ENCODE peak calls at places on chromosomes 2 and 18, in four cellular contexts. B is AG09309, H is H1, D is dorsolateral prefrontal cortex. T is an unnamed sample.

GRCh38 chr2:105176429-105176828 is 65.1 kb upstream of the GPR45 start:
- DNase-seq in B (no peak), H (peak), D (no peak), T (no peak)

GRCh38 chr2:25707927-25708326 is 34.5 kb upstream of the DTNB start:
- DNase-seq in B (no peak), H (no peak), D (no peak), T (no peak)

GRCh38 chr2:136205615-136206014 is 87.7 kb upstream of the CXCR4 start:
- DNase-seq in B (no peak), H (no peak), D (no peak), T (no peak)

GRCh38 chr2:23828256-23828980 is 98.5 kb downstream of the ATAD2B start:
- DNase-seq in B (no peak), H (no peak), D (no peak), T (no peak)

GRCh38 chr2:85914916-85915315 is 26.1 kb upstream of the ST3GAL5 start:
- DNase-seq in B (no peak), H (no peak), D (no peak), T (no peak)

GRCh38 chr2:172101008-172101706 is 1.5 kb downstream of the DLX2 start:
- DNase-seq in B (no peak), H (peak), D (no peak), T (no peak)

GRCh38 chr2:7014201-7014640 is 97.0 kb downstream of the RNF144A start:
- DNase-seq in B (no peak), H (no peak), D (no peak), T (no peak)

GRCh38 chr2:129877795-129878775 is 101.4 kb upstream of the RAB6C start:
- DNase-seq in B (no peak), H (peak), D (peak), T (no peak)

GRCh38 chr2:128304715-128305554 is 13.7 kb downstream of the HS6ST1 start:
- DNase-seq in B (peak), H (no peak), D (no peak), T (no peak)

GRCh38 chr2:221380686-221381085 is 191.4 kb downstream of the EPHA4 start:
- DNase-seq in B (no peak), H (no peak), D (no peak), T (no peak)

GRCh38 chr2:9141706-9142460 is 64.7 kb upstream of the ASAP2 start:
- DNase-seq in B (no peak), H (no peak), D (no peak), T (no peak)

GRCh38 chr2:88214631-88215030 is 44.5 kb downstream of the THNSL2 start:
- DNase-seq in B (no peak), H (no peak), D (no peak), T (no peak)

GRCh38 chr2:158187908-158188307 is 86.2 kb downstream of the UPP2 start:
- DNase-seq in B (no peak), H (no peak), D (no peak), T (no peak)

GRCh38 chr2:122329266-122329665 is 573.8 kb downstream of the TSN start:
- DNase-seq in B (no peak), H (no peak), D (no peak), T (no peak)

GRCh38 chr2:29714333-29714732 is 207.1 kb downstream of the ALK start:
- DNase-seq in B (no peak), H (no peak), D (no peak), T (no peak)

GRCh38 chr18:74196220-74197119 is 48.1 kb downstream of the TIMM21 start:
- DNase-seq in B (no peak), H (no peak), D (no peak), T (peak)

GRCh38 chr2:53768233-53768542 is 584 bp downstream of the CHAC2 start:
- DNase-seq in B (no peak), H (no peak), D (no peak), T (no peak)

GRCh38 chr2:99956232-99957030 is 186.0 kb downstream of the AFF3 start:
- DNase-seq in B (no peak), H (no peak), D (no peak), T (no peak)

GRCh38 chr2:8315766-8316165 is 366.1 kb upstream of the ID2 start:
- DNase-seq in B (no peak), H (no peak), D (no peak), T (no peak)

GRCh38 chr18:70781860-70782453 is 493.1 kb downstream of the SOCS6 start:
- DNase-seq in B (no peak), H (peak), D (no peak), T (peak)

GRCh38 chr2:168559187-168559586 is 103.1 kb downstream of the CERS6 start:
- DNase-seq in B (no peak), H (no peak), D (no peak), T (no peak)

GRCh38 chr2:178205853-178206516 is 11.7 kb downstream of the OSBPL6 start:
- DNase-seq in B (no peak), H (no peak), D (no peak), T (no peak)

GRCh38 chr18:75898666-75899065 is 471.2 kb upstream of the SMIM21 start:
- DNase-seq in B (no peak), H (no peak), D (no peak), T (no peak)

GRCh38 chr18:21439453-21439852 is 161.1 kb downstream of the ESCO1 start:
- DNase-seq in B (peak), H (no peak), D (no peak), T (no peak)

GRCh38 chr2:145931836-145932352 is 1412.0 kb upstream of the ZEB2 start:
- DNase-seq in B (no peak), H (no peak), D (no peak), T (no peak)

GRCh38 chr18:13220326-13220991 is 1.9 kb downstream of the LDLRAD4 start:
- DNase-seq in B (no peak), H (no peak), D (no peak), T (no peak)

GRCh38 chr18:39305756-39306155 is 1740.2 kb upstream of the CELF4 start:
- DNase-seq in B (no peak), H (no peak), D (no peak), T (no peak)

GRCh38 chr2:46216213-46216612 is 81.0 kb upstream of the EPAS1 start:
- DNase-seq in B (peak), H (no peak), D (no peak), T (no peak)

GRCh38 chr2:151678849-151679248 is 55.4 kb downstream of the NEB start:
- DNase-seq in B (no peak), H (no peak), D (no peak), T (no peak)

GRCh38 chr2:84880645-84881521 is at the start of gene TRABD2A:
- DNase-seq in B (no peak), H (peak), D (no peak), T (no peak)

GRCh38 chr2:190121971-190122370 is 59.4 kb upstream of the MSTN start:
- DNase-seq in B (no peak), H (no peak), D (no peak), T (peak)

GRCh38 chr18:79650959-79651358 is 28.6 kb upstream of the CTDP1 start:
- DNase-seq in B (no peak), H (no peak), D (no peak), T (no peak)

GRCh38 chr2:174630097-174630496 is 32.5 kb upstream of the WIPF1 start:
- DNase-seq in B (no peak), H (no peak), D (no peak), T (no peak)

GRCh38 chr2:176155341-176156044 is 1.6 kb upstream of the HOXD3 start:
- DNase-seq in B (no peak), H (no peak), D (no peak), T (no peak)

GRCh38 chr18:74819433-74820059 is 221.9 kb downstream of the ZNF407 start:
- DNase-seq in B (no peak), H (peak), D (no peak), T (peak)

GRCh38 chr2:8337321-8337720 is 344.5 kb upstream of the ID2 start:
- DNase-seq in B (no peak), H (no peak), D (no peak), T (no peak)

DNA sequence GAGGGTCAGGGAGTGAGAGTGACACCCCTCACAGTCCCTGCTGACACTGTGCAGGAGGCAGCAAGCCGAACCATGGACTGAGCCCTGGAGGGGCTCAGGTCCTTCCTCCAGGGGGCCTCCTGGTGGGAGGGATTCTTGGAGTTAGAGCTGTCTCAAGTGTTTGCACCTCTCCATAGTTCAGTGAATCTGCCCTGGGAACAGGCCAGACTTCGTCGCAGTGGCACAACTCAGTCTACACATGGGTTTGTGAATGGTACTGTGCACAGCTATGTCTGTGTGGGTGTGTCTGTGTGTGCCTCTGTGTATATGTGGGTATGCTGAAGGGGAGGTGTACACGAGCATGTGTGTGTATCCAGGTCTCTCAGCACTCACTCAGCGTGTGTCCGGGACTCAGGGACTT is 36.4 kb downstream of the PAX8 start:
- DNase-seq in B (no peak), H (no peak), D (no peak), T (no peak)
- H3K4me3 ChIP-seq in B (no peak), H (no peak), D (no peak), T (no peak)

DNA sequence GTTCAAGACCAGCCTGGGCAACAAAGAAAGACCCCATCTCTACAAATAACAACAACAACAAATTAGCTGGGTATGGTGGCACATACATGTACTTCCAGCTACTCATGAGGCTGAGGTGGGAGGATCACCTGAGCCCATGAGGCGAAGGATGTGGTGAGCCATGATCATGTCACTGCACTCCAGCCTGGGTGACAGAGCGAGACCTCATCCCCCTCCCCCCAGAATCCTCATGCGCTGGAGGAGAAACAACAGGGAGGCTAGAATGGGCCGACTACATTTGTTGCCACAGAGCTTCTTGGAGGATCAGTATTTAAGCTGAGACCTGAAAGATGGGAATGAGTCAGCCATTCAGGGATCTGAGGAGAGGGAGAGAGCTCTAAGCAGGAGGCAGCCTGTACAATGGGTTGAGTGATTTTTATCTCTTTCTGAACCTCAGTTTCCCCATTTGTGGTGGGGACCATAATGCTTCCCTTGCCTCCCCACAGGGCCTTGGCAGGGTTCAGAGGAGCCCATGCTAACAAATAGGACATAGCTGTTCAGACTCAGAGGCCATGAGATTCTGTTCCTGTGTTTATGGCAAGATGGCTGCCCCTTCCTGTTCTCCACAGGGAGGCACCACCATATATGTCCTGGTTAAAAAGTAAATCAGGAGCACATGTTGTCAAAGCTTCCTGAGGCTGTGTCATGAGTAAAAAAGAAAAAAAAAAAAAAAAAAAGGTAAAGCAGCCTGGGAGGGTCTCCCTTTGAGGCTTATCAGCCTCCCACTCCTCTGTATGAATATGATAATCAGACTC is 131.4 kb upstream of the HAAO start:
- DNase-seq in B (no peak), H (no peak), D (no peak), T (no peak)
- H3K4me3 ChIP-seq in B (no peak), H (no peak), D (no peak), T (no peak)

GRCh38 chr18:9926223-9926894 is 12.5 kb downstream of the VAPA start:
- DNase-seq in B (no peak), H (no peak), D (no peak), T (no peak)
- H3K4me3 ChIP-seq in B (no peak), H (no peak), D (no peak), T (no peak)

GRCh38 chr2:42051168-42052125 is 3.6 kb downstream of the PKDCC start:
- DNase-seq in B (no peak), H (no peak), D (no peak), T (no peak)
- H3K4me3 ChIP-seq in B (no peak), H (peak), D (peak), T (no peak)

DNA sequence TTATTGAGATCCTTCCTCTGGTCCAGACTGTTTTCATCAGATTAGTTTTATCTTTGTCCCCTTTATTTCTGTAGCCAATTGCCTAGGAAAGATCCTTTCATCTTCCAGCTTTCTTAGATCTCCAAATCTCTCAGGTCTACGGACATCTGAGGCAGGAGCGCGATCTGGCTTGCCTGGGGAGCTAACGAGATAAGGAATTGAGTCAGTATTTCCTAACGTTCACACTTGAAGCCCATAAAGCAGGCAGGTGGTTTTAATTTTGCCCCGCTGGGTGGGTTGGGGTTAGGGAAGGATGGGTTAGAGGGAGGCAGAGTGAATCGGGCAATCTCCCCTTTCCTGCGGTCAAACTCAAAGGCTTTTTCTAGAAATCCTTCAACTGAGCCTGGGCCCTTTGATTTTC is 729 bp upstream of the TTLL4 start:
- DNase-seq in B (no peak), H (no peak), D (no peak), T (no peak)
- H3K4me3 ChIP-seq in B (no peak), H (no peak), D (peak), T (no peak)

DNA sequence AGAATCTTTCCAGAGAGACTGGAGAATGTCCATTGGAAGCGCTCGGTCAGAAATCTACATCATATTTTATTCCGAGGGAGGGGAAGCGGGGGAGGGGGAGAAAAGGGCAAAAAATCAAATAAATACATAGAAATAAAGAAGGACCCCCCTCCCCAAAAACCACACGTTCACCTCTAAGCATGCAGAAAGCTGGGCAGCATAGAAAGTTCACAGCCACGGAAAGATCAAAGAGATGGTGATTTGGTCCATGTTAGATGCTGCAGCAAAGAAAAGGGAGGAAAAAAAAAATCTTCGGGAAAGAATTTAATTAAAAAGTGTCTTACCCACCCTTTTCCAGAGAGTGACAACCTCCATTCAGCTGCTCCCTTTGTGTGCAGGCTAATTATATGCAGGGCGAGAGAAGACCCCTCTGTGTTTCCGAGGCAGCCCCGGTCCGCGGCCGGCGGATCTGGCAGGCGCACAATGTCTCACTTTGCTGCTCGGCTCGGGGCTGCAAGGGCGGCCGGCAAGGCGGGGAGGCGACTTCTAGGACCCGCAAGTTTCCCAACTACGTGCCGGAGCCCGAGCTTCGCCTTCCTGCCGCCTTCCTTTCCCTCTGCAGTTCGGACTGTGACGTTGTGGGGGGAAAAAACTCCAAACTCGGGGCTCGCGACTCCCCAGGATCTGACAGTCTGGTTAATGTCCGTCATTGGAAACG is 579 bp downstream of the LRRTM1 start:
- DNase-seq in B (no peak), H (peak), D (no peak), T (no peak)
- H3K4me3 ChIP-seq in B (no peak), H (peak), D (peak), T (peak)

DNA sequence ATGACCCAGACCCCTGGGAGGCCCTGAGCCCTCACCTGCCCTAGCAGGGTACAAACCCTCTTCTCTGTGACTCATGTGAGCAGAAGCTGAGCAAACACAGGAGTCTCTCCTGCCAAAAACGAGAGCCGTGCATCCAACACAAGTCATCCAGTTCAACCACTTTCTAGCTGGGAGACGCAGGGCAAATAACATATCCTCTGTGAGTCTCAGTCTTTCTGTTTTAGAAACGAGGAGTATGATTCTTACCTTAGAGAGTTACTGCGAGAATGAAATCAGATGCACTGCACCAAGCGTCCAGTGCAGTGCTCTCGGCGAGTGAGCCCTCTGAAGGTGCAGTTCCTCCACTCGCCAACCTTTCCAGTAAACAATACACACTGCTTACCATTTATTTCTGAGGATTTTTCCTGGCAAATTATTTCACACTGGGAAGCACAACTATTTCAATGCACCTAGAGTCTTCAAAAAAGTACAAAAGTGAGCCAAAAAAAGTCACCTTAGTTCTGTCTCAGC is 331.8 kb upstream of the MYT1L start:
- DNase-seq in B (no peak), H (no peak), D (no peak), T (no peak)
- H3K4me3 ChIP-seq in B (no peak), H (no peak), D (no peak), T (no peak)

GRCh38 chr2:68643874-68644485 is 601 bp downstream of the PROKR1 start:
- DNase-seq in B (no peak), H (no peak), D (no peak), T (no peak)
- H3K4me3 ChIP-seq in B (no peak), H (peak), D (peak), T (peak)

DNA sequence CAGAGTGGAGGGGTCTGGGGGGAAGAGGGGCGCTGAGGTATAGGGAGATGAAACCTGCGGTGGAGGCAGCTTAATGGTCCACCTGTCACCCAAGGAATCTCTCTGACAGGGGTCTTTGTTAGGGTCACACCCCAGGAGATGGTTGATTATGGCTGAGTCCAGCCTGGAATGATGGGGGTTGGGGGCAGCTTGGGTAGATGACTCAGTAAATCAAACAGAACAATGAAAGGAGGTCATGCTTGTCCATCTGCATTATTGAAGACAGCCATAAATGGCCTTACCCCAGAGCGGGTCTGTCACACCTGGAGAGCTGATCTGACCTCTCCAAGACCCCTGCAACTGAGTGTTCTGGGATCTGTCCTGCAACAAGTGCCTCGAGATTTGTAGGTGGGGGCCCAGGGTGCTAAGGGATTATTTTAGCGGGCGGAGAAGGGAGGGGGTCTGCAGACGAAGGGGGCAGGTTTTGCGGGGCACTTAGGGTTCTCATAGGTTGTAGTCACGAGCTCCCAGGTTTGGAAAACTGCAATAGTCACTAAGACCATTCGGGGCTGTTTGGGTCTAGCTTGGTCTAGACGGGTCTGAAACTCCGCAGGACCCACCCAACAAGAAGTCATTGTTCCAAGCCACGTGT is 784 bp upstream of the IGFBP2 start:
- DNase-seq in B (no peak), H (peak), D (no peak), T (no peak)
- H3K4me3 ChIP-seq in B (no peak), H (peak), D (peak), T (peak)

DNA sequence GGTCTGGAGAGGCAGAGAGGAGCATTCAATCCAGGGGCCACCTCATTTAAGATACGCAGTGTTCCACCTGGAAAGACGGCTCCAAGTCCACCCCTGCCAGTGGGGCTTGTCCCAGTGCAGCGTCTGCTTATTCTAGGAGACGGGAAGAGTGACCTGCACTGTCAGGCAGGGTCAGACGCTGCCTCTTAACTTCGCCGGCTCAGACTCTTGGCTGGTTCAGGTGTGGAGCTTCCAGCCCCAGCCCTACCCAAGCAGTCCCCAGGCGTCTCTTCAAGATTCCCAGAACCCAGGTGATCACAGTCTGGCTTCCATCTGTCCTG is 208.5 kb downstream of the TFCP2L1 start:
- DNase-seq in B (no peak), H (peak), D (no peak), T (no peak)
- H3K4me3 ChIP-seq in B (no peak), H (peak), D (no peak), T (no peak)